ENCODE peak calls at places on chromosome 18, in six cellular contexts. M, Y, G, A, L and S are unnamed samples.

GRCh38 chr18:669077-669476 is 11.6 kb downstream of the TYMS start:
- DNase-seq in L (no peak), M (no peak), G (no peak), Y (no peak), A (no peak), S (no peak)

GRCh38 chr18:29305516-29305915 is 1128.6 kb upstream of the CDH2 start:
- DNase-seq in G (no peak), Y (no peak), A (no peak), L (no peak), M (no peak), S (no peak)

GRCh38 chr18:44789704-44790103 is 109.0 kb downstream of the SETBP1 start:
- DNase-seq in G (peak), L (no peak), M (no peak), Y (no peak), A (no peak), S (no peak)

GRCh38 chr18:21599585-21600525 is 649 bp downstream of the ESCO1 start:
- DNase-seq in G (peak), L (peak), M (peak), Y (no peak), A (peak), S (peak)

GRCh38 chr18:48017625-48018024 is 87.2 kb upstream of the SMAD2 start:
- DNase-seq in L (no peak), Y (no peak), G (peak), M (no peak), A (no peak), S (peak)

GRCh38 chr18:9711361-9712129 is 3.4 kb downstream of the RAB31 start:
- DNase-seq in Y (no peak), M (no peak), A (no peak), G (no peak), L (no peak), S (no peak)

GRCh38 chr18:8685141-8685913 is 20.0 kb upstream of the MTCL1 start:
- DNase-seq in G (no peak), Y (no peak), M (no peak), A (peak), L (no peak), S (peak)

GRCh38 chr18:66872277-66872676 is 268.4 kb upstream of the CDH19 start:
- DNase-seq in L (no peak), A (no peak), G (peak), Y (no peak), M (no peak), S (no peak)

GRCh38 chr18:46621871-46622270 is 35.1 kb downstream of the LOXHD1 start:
- DNase-seq in A (peak), L (no peak), M (peak), Y (no peak), G (no peak), S (no peak)

GRCh38 chr18:56716692-56717146 is 65.6 kb downstream of the WDR7 start:
- DNase-seq in G (no peak), L (no peak), M (no peak), A (no peak), Y (no peak), S (no peak)

GRCh38 chr18:2981212-2981728 is 31.7 kb downstream of the LPIN2 start:
- DNase-seq in L (no peak), G (peak), Y (no peak), A (no peak), M (no peak), S (peak)

GRCh38 chr18:25826823-25827617 is 263.4 kb downstream of the SS18 start:
- DNase-seq in L (no peak), G (no peak), A (no peak), M (no peak), Y (no peak), S (no peak)

GRCh38 chr18:37778417-37779165 is 213.0 kb upstream of the CELF4 start:
- DNase-seq in A (peak), M (peak), Y (peak), L (peak), G (peak), S (no peak)

GRCh38 chr18:69622961-69623360 is 222.3 kb downstream of the DOK6 start:
- DNase-seq in A (no peak), M (no peak), Y (no peak), G (no peak), L (no peak), S (no peak)

GRCh38 chr18:7079231-7079630 is 38.4 kb downstream of the LAMA1 start:
- DNase-seq in M (no peak), G (no peak), Y (no peak), A (no peak), L (no peak), S (no peak)

GRCh38 chr18:515838-516237 is 15.3 kb upstream of the COLEC12 start:
- DNase-seq in L (no peak), M (no peak), A (no peak), Y (no peak), G (no peak), S (no peak)

GRCh38 chr18:827093-827677 is 15.1 kb upstream of the YES1 start:
- DNase-seq in G (no peak), A (no peak), Y (no peak), L (no peak), M (no peak), S (no peak)

GRCh38 chr18:25168011-25168410 is 184.0 kb downstream of the ZNF521 start:
- DNase-seq in Y (no peak), G (no peak), L (peak), A (no peak), M (no peak), S (no peak)

GRCh38 chr18:31233550-31234306 is 71.1 kb upstream of the DSC1 start:
- DNase-seq in G (no peak), A (no peak), M (no peak), Y (no peak), L (no peak), S (no peak)

GRCh38 chr18:61732854-61733253 is 160.0 kb downstream of the RNF152 start:
- DNase-seq in Y (no peak), M (no peak), G (no peak), L (no peak), A (no peak), S (no peak)

GRCh38 chr18:52670903-52671302 is 330.9 kb downstream of the DCC start:
- DNase-seq in A (peak), G (no peak), Y (no peak), L (no peak), M (no peak), S (peak)

GRCh38 chr18:80181642-80182461 is 65.5 kb downstream of the PARD6G start:
- DNase-seq in L (no peak), A (no peak), M (no peak), G (no peak), Y (no peak), S (no peak)

GRCh38 chr18:9861933-9862332 is 23.8 kb upstream of the TXNDC2 start:
- DNase-seq in M (no peak), L (no peak), G (no peak), A (no peak), Y (no peak), S (no peak)

GRCh38 chr18:55672574-55673361 is 84.8 kb upstream of the TCF4 start:
- DNase-seq in G (no peak), M (no peak), L (no peak), A (peak), Y (no peak), S (no peak)

GRCh38 chr18:57542801-57543427 is 43.6 kb downstream of the FECH start:
- DNase-seq in G (no peak), L (no peak), M (no peak), A (peak), Y (no peak), S (peak)

GRCh38 chr18:61502472-61502871 is 169.2 kb downstream of the CDH20 start:
- DNase-seq in G (peak), L (peak), Y (peak), A (peak), M (peak), S (peak)

GRCh38 chr18:9631814-9632496 is 17.6 kb upstream of the PPP4R1 start:
- DNase-seq in M (no peak), L (no peak), Y (no peak), G (peak), A (peak), S (peak)

GRCh38 chr18:48798334-48799197 is 152.2 kb downstream of the SMAD7 start:
- DNase-seq in G (no peak), Y (no peak), M (peak), A (no peak), L (peak), S (no peak)

GRCh38 chr18:48837676-48838075 is 113.1 kb downstream of the SMAD7 start:
- DNase-seq in A (no peak), G (no peak), L (no peak), M (no peak), Y (no peak), S (no peak)

GRCh38 chr18:37481058-37481457 is 84.5 kb downstream of the CELF4 start:
- DNase-seq in L (no peak), M (no peak), A (peak), Y (no peak), G (no peak), S (no peak)

GRCh38 chr18:79912409-79912991 is 39.0 kb downstream of the SLC66A2 start:
- DNase-seq in L (peak), G (peak), A (peak), M (no peak), Y (no peak), S (no peak)

GRCh38 chr18:48619501-48619900 is 80.7 kb downstream of the CTIF start:
- DNase-seq in A (no peak), L (no peak), M (no peak), Y (no peak), G (no peak), S (no peak)

GRCh38 chr18:35695384-35695783 is 113.8 kb downstream of the GALNT1 start:
- DNase-seq in L (no peak), A (no peak), G (no peak), M (no peak), Y (no peak), S (no peak)
- H3K4me2 ChIP-seq in L (no peak), A (no peak), G (no peak), M (no peak), Y (no peak), S (no peak)

GRCh38 chr18:68418881-68419280 is 296.0 kb downstream of the TMX3 start:
- DNase-seq in G (peak), M (no peak), Y (no peak), A (no peak), L (no peak), S (peak)
- H2BK15ac ChIP-seq in G (no peak), M (no peak), Y (no peak), A (no peak), L (no peak), S (no peak)

GRCh38 chr18:22975508-22975907 is 42.4 kb downstream of the RBBP8 start:
- DNase-seq in M (no peak), Y (no peak), A (no peak), G (no peak), L (no peak), S (no peak)
- H3K4me2 ChIP-seq in M (no peak), Y (no peak), A (no peak), G (no peak), L (no peak), S (no peak)

GRCh38 chr18:74665905-74666304 is 68.2 kb downstream of the ZNF407 start:
- DNase-seq in L (no peak), Y (no peak), M (no peak), A (no peak), G (no peak), S (no peak)
- H2BK15ac ChIP-seq in L (no peak), Y (no peak), M (no peak), A (no peak), G (no peak), S (no peak)

DNA sequence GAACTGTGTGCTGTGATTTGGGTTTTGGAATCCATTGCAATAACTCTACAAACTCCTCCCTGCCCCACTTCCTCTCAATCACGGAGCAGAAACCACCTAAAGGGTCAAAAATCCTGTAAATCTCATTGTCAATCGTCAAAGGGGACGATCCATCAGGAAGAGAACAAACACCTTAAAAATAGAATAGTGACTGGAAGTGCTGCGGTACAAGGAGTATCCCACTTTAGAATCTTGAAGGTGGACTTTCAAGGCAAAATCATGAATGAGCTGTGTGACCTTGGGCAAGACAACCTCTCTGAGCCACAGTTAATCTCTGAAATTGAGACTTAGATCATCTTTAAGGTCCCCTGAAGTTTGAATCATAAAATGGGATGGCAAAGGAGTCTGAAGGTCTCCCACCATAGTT is 5.9 kb downstream of the PMAIP1 start:
- DNase-seq in A (no peak), M (no peak), Y (no peak), G (peak), L (no peak), S (no peak)
- H3K4me2 ChIP-seq in A (no peak), M (no peak), Y (no peak), G (no peak), L (no peak), S (no peak)

GRCh38 chr18:32277492-32277988 is 87.7 kb downstream of the MEP1B start:
- DNase-seq in Y (no peak), M (no peak), G (peak), L (no peak), A (no peak), S (no peak)
- H2BK15ac ChIP-seq in Y (no peak), M (no peak), G (no peak), L (no peak), A (no peak), S (no peak)

DNA sequence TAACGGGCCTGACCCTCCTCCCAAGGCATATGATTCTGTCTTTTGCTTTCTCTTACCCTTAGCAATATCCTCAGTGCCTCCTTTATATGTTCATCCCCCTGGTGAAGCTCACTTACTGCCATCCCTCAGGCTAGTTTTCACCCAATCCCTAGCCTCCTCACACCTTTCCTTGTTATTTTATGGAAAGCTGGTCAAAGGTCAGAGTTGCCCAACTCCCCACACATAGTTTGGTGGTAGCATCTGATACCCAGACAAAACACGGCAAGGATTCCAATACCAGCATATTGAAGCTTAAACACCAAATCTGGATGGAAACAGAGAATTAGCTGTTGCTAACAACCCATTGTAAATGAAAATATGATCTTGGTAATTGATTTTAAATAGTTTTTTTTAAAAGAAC is 82.1 kb downstream of the BCL2 start:
- DNase-seq in Y (peak), A (peak), G (no peak), M (no peak), L (no peak), S (no peak)
- H3K4me2 ChIP-seq in Y (no peak), A (no peak), G (no peak), M (peak), L (no peak), S (peak)

GRCh38 chr18:42178381-42179080 is 223.5 kb downstream of the PIK3C3 start:
- DNase-seq in L (no peak), A (no peak), M (no peak), Y (no peak), G (no peak), S (no peak)

GRCh38 chr18:42183746-42184145 is 228.7 kb downstream of the PIK3C3 start:
- DNase-seq in L (no peak), G (peak), M (no peak), Y (no peak), A (peak), S (peak)

GRCh38 chr18:42182728-42183700 is 228.0 kb downstream of the PIK3C3 start:
- DNase-seq in Y (no peak), L (no peak), M (no peak), G (peak), A (no peak), S (no peak)

GRCh38 chr18:42184685-42185477 is 229.8 kb downstream of the PIK3C3 start:
- DNase-seq in M (no peak), Y (no peak), G (no peak), A (no peak), L (no peak), S (no peak)

GRCh38 chr18:42181474-42181873 is 226.4 kb downstream of the PIK3C3 start:
- DNase-seq in G (no peak), M (no peak), Y (no peak), A (no peak), L (no peak), S (no peak)
- H2BK15ac ChIP-seq in G (no peak), M (no peak), Y (no peak), A (no peak), L (no peak), S (no peak)

GRCh38 chr18:5196253-5197031 is 615 bp downstream of the AKAIN1 start:
- DNase-seq in G (no peak), Y (peak), L (peak), M (peak), A (peak), S (no peak)
- H3K4me2 ChIP-seq in G (no peak), Y (peak), L (peak), M (peak), A (peak), S (peak)